ENCODE peak calls at places on chromosomes 13 and 19, in ten cellular contexts. One of them, this sample, is unnamed.

GRCh38 chr13:109869312-109870237 is 83.2 kb upstream of the IRS2 start:
- DNase-seq in breast epithelium: peak
- DNase-seq in sigmoid colon: peak
- DNase-seq in upper lobe of left lung: peak
- DNase-seq in transverse colon: peak
- DNase-seq in K562: no peak
- DNase-seq in esophagus muscularis mucosa: peak
- DNase-seq in stomach: peak
- DNase-seq in endothelial cell of umbilical vein: peak
- DNase-seq in GM23338: peak
- DNase-seq in this sample: no peak

GRCh38 chr13:52459668-52460067 is 4.4 kb downstream of the CKAP2 start:
- DNase-seq in breast epithelium: no peak
- DNase-seq in sigmoid colon: no peak
- DNase-seq in GM23338: no peak
- DNase-seq in stomach: no peak
- DNase-seq in K562: no peak
- DNase-seq in endothelial cell of umbilical vein: peak
- DNase-seq in esophagus muscularis mucosa: no peak
- DNase-seq in upper lobe of left lung: no peak
- DNase-seq in transverse colon: no peak
- DNase-seq in this sample: no peak

GRCh38 chr19:13981021-13981420 is 25.1 kb downstream of the RFX1 start:
- DNase-seq in stomach: no peak
- DNase-seq in endothelial cell of umbilical vein: no peak
- DNase-seq in GM23338: no peak
- DNase-seq in esophagus muscularis mucosa: no peak
- DNase-seq in breast epithelium: no peak
- DNase-seq in sigmoid colon: no peak
- DNase-seq in transverse colon: no peak
- DNase-seq in K562: no peak
- DNase-seq in upper lobe of left lung: no peak
- DNase-seq in this sample: no peak

GRCh38 chr19:6947745-6948144 is 60.4 kb downstream of the ADGRE1 start:
- DNase-seq in GM23338: no peak
- DNase-seq in transverse colon: no peak
- DNase-seq in endothelial cell of umbilical vein: peak
- DNase-seq in stomach: no peak
- DNase-seq in breast epithelium: no peak
- DNase-seq in sigmoid colon: no peak
- DNase-seq in K562: no peak
- DNase-seq in esophagus muscularis mucosa: no peak
- DNase-seq in upper lobe of left lung: peak
- DNase-seq in this sample: peak

GRCh38 chr19:2185734-2186070 is 22.0 kb downstream of the DOT1L start:
- DNase-seq in transverse colon: no peak
- DNase-seq in breast epithelium: no peak
- DNase-seq in K562: no peak
- DNase-seq in endothelial cell of umbilical vein: no peak
- DNase-seq in GM23338: no peak
- DNase-seq in sigmoid colon: no peak
- DNase-seq in upper lobe of left lung: no peak
- DNase-seq in esophagus muscularis mucosa: no peak
- DNase-seq in stomach: no peak
- DNase-seq in this sample: no peak

GRCh38 chr19:41352609-41353465 is 885 bp downstream of the TGFB1 start:
- DNase-seq in GM23338: peak
- DNase-seq in breast epithelium: peak
- DNase-seq in endothelial cell of umbilical vein: peak
- DNase-seq in stomach: peak
- DNase-seq in sigmoid colon: peak
- DNase-seq in esophagus muscularis mucosa: peak
- DNase-seq in transverse colon: peak
- DNase-seq in K562: peak
- DNase-seq in upper lobe of left lung: peak
- DNase-seq in this sample: peak

GRCh38 chr19:18453269-18454024 is 15.5 kb upstream of the ISYNA1 start:
- DNase-seq in upper lobe of left lung: no peak
- DNase-seq in GM23338: no peak
- DNase-seq in K562: no peak
- DNase-seq in transverse colon: no peak
- DNase-seq in stomach: no peak
- DNase-seq in esophagus muscularis mucosa: no peak
- DNase-seq in breast epithelium: no peak
- DNase-seq in sigmoid colon: no peak
- DNase-seq in endothelial cell of umbilical vein: no peak
- DNase-seq in this sample: no peak

GRCh38 chr13:100637380-100637779 is 37.2 kb downstream of the TMTC4 start:
- DNase-seq in GM23338: no peak
- DNase-seq in stomach: no peak
- DNase-seq in K562: no peak
- DNase-seq in esophagus muscularis mucosa: no peak
- DNase-seq in endothelial cell of umbilical vein: no peak
- DNase-seq in breast epithelium: no peak
- DNase-seq in transverse colon: no peak
- DNase-seq in sigmoid colon: no peak
- DNase-seq in upper lobe of left lung: no peak
- DNase-seq in this sample: no peak

GRCh38 chr13:89115307-89115706 is 1444.1 kb downstream of the SLITRK5 start:
- DNase-seq in stomach: no peak
- DNase-seq in GM23338: peak
- DNase-seq in transverse colon: no peak
- DNase-seq in upper lobe of left lung: no peak
- DNase-seq in sigmoid colon: no peak
- DNase-seq in breast epithelium: no peak
- DNase-seq in endothelial cell of umbilical vein: no peak
- DNase-seq in K562: no peak
- DNase-seq in esophagus muscularis mucosa: no peak
- DNase-seq in this sample: no peak

GRCh38 chr19:17686027-17686511 is 2.1 kb downstream of the UNC13A start:
- DNase-seq in GM23338: peak
- DNase-seq in transverse colon: no peak
- DNase-seq in upper lobe of left lung: no peak
- DNase-seq in endothelial cell of umbilical vein: no peak
- DNase-seq in stomach: no peak
- DNase-seq in breast epithelium: no peak
- DNase-seq in sigmoid colon: no peak
- DNase-seq in esophagus muscularis mucosa: no peak
- DNase-seq in K562: peak
- DNase-seq in this sample: no peak

GRCh38 chr19:13173129-13173737 is 23.0 kb downstream of the IER2 start:
- DNase-seq in breast epithelium: no peak
- DNase-seq in GM23338: no peak
- DNase-seq in esophagus muscularis mucosa: no peak
- DNase-seq in stomach: no peak
- DNase-seq in K562: no peak
- DNase-seq in endothelial cell of umbilical vein: no peak
- DNase-seq in sigmoid colon: no peak
- DNase-seq in transverse colon: no peak
- DNase-seq in upper lobe of left lung: no peak
- DNase-seq in this sample: no peak

GRCh38 chr13:110471833-110472162 is 89.7 kb downstream of the RAB20 start:
- DNase-seq in upper lobe of left lung: peak
- DNase-seq in sigmoid colon: peak
- DNase-seq in esophagus muscularis mucosa: no peak
- DNase-seq in stomach: peak
- DNase-seq in endothelial cell of umbilical vein: no peak
- DNase-seq in K562: peak
- DNase-seq in transverse colon: peak
- DNase-seq in GM23338: no peak
- DNase-seq in breast epithelium: peak
- DNase-seq in this sample: peak

GRCh38 chr13:112895521-112896465 is 73.2 kb upstream of the MCF2L start:
- DNase-seq in breast epithelium: no peak
- DNase-seq in sigmoid colon: no peak
- DNase-seq in endothelial cell of umbilical vein: no peak
- DNase-seq in stomach: no peak
- DNase-seq in transverse colon: no peak
- DNase-seq in upper lobe of left lung: no peak
- DNase-seq in K562: no peak
- DNase-seq in GM23338: no peak
- DNase-seq in esophagus muscularis mucosa: no peak
- DNase-seq in this sample: no peak

GRCh38 chr19:54345938-54346386 is 7.0 kb upstream of the LILRA4 start:
- DNase-seq in transverse colon: peak
- DNase-seq in GM23338: no peak
- DNase-seq in breast epithelium: no peak
- DNase-seq in K562: no peak
- DNase-seq in sigmoid colon: no peak
- DNase-seq in upper lobe of left lung: no peak
- DNase-seq in esophagus muscularis mucosa: no peak
- DNase-seq in endothelial cell of umbilical vein: no peak
- DNase-seq in stomach: no peak
- DNase-seq in this sample: no peak

GRCh38 chr19:54339646-54340358 is 840 bp upstream of the LILRA4 start:
- DNase-seq in stomach: no peak
- DNase-seq in breast epithelium: no peak
- DNase-seq in GM23338: no peak
- DNase-seq in upper lobe of left lung: peak
- DNase-seq in endothelial cell of umbilical vein: no peak
- DNase-seq in esophagus muscularis mucosa: no peak
- DNase-seq in sigmoid colon: no peak
- DNase-seq in transverse colon: no peak
- DNase-seq in K562: no peak
- DNase-seq in this sample: no peak

GRCh38 chr19:54338521-54338920 is 441 bp downstream of the LILRA4 start:
- DNase-seq in upper lobe of left lung: no peak
- DNase-seq in sigmoid colon: no peak
- DNase-seq in K562: no peak
- DNase-seq in GM23338: no peak
- DNase-seq in endothelial cell of umbilical vein: no peak
- DNase-seq in stomach: no peak
- DNase-seq in breast epithelium: no peak
- DNase-seq in esophagus muscularis mucosa: no peak
- DNase-seq in transverse colon: no peak
- DNase-seq in this sample: no peak

GRCh38 chr19:54341295-54341694 is 2.3 kb upstream of the LILRA4 start:
- DNase-seq in transverse colon: no peak
- DNase-seq in upper lobe of left lung: no peak
- DNase-seq in K562: no peak
- DNase-seq in GM23338: peak
- DNase-seq in breast epithelium: no peak
- DNase-seq in endothelial cell of umbilical vein: no peak
- DNase-seq in sigmoid colon: no peak
- DNase-seq in stomach: no peak
- DNase-seq in esophagus muscularis mucosa: no peak
- DNase-seq in this sample: no peak

GRCh38 chr19:54343868-54344267 is 4.9 kb upstream of the LILRA4 start:
- DNase-seq in stomach: no peak
- DNase-seq in sigmoid colon: no peak
- DNase-seq in esophagus muscularis mucosa: no peak
- DNase-seq in upper lobe of left lung: no peak
- DNase-seq in breast epithelium: no peak
- DNase-seq in transverse colon: no peak
- DNase-seq in K562: no peak
- DNase-seq in endothelial cell of umbilical vein: no peak
- DNase-seq in GM23338: no peak
- DNase-seq in this sample: no peak
- TF ChIP-seq POLR2AphosphoS5 in stomach: no peak
- TF ChIP-seq POLR2AphosphoS5 in sigmoid colon: no peak
- TF ChIP-seq POLR2AphosphoS5 in esophagus muscularis mucosa: no peak
- TF ChIP-seq POLR2AphosphoS5 in upper lobe of left lung: no peak
- TF ChIP-seq POLR2AphosphoS5 in breast epithelium: no peak
- TF ChIP-seq POLR2AphosphoS5 in transverse colon: no peak
- TF ChIP-seq POLR2AphosphoS5 in K562: no peak
- TF ChIP-seq POLR2AphosphoS5 in endothelial cell of umbilical vein: no peak
- TF ChIP-seq POLR2AphosphoS5 in GM23338: no peak
- TF ChIP-seq POLR2AphosphoS5 in this sample: no peak

GRCh38 chr13:99380921-99381645 is 73.9 kb upstream of the GPR183 start:
- DNase-seq in esophagus muscularis mucosa: no peak
- DNase-seq in transverse colon: no peak
- DNase-seq in K562: no peak
- DNase-seq in sigmoid colon: peak
- DNase-seq in GM23338: no peak
- DNase-seq in stomach: no peak
- DNase-seq in upper lobe of left lung: no peak
- DNase-seq in endothelial cell of umbilical vein: no peak
- DNase-seq in breast epithelium: no peak
- DNase-seq in this sample: no peak
- TF ChIP-seq POLR2AphosphoS5 in esophagus muscularis mucosa: no peak
- TF ChIP-seq POLR2AphosphoS5 in transverse colon: no peak
- TF ChIP-seq POLR2AphosphoS5 in K562: no peak
- TF ChIP-seq POLR2AphosphoS5 in sigmoid colon: no peak
- TF ChIP-seq POLR2AphosphoS5 in GM23338: no peak
- TF ChIP-seq POLR2AphosphoS5 in stomach: no peak
- TF ChIP-seq POLR2AphosphoS5 in upper lobe of left lung: no peak
- TF ChIP-seq POLR2AphosphoS5 in endothelial cell of umbilical vein: no peak
- TF ChIP-seq POLR2AphosphoS5 in breast epithelium: no peak
- TF ChIP-seq POLR2AphosphoS5 in this sample: no peak

GRCh38 chr13:70448820-70449219 is 340.6 kb upstream of the KLHL1 start:
- DNase-seq in endothelial cell of umbilical vein: no peak
- DNase-seq in stomach: no peak
- DNase-seq in upper lobe of left lung: no peak
- DNase-seq in sigmoid colon: no peak
- DNase-seq in GM23338: no peak
- DNase-seq in breast epithelium: no peak
- DNase-seq in K562: no peak
- DNase-seq in transverse colon: no peak
- DNase-seq in esophagus muscularis mucosa: no peak
- DNase-seq in this sample: no peak
- TF ChIP-seq POLR2AphosphoS5 in endothelial cell of umbilical vein: no peak
- TF ChIP-seq POLR2AphosphoS5 in stomach: no peak
- TF ChIP-seq POLR2AphosphoS5 in upper lobe of left lung: no peak
- TF ChIP-seq POLR2AphosphoS5 in sigmoid colon: no peak
- TF ChIP-seq POLR2AphosphoS5 in GM23338: no peak
- TF ChIP-seq POLR2AphosphoS5 in breast epithelium: no peak
- TF ChIP-seq POLR2AphosphoS5 in K562: no peak
- TF ChIP-seq POLR2AphosphoS5 in transverse colon: no peak
- TF ChIP-seq POLR2AphosphoS5 in esophagus muscularis mucosa: no peak
- TF ChIP-seq POLR2AphosphoS5 in this sample: no peak

DNA sequence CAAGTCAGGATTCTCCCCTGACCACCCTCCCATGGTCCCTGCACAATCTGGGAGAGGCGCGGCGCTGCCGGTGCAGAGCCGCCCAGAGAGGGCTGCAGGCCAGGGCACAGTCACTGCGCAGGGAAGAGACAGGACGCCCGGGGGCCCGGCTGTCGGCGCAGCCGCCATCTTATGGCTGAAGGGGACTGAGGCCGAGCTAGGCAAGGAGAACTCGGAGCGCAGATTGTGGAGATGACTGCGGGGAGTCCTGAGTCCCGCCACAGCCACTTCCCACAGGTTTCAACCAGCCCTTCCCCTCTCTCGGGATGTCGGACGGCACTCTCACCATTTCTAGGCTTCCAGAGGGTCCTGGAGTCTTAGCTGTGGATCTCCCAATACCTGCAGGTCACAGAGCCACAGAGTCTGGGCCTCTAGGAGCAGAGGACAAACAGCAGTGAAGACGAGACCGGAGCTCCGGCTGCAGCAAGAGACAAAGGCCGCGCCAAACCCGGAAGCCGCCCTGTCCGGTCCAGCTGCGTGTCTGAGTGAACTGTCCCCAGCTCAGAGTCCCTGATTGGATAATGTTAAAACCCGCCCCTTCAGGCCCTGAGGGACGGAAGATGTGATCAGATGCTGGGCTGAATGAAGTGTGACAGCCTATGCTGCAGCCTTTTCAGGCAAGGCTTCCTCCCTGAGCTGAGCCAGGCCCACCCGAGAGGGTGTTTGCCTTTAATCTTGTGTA is at the start of gene ZNF708:
- DNase-seq in breast epithelium: peak
- DNase-seq in K562: peak
- DNase-seq in upper lobe of left lung: peak
- DNase-seq in GM23338: peak
- DNase-seq in sigmoid colon: peak
- DNase-seq in endothelial cell of umbilical vein: peak
- DNase-seq in transverse colon: peak
- DNase-seq in stomach: peak
- DNase-seq in esophagus muscularis mucosa: peak
- DNase-seq in this sample: peak
- TF ChIP-seq POLR2AphosphoS5 in breast epithelium: peak
- TF ChIP-seq POLR2AphosphoS5 in K562: peak
- TF ChIP-seq POLR2AphosphoS5 in upper lobe of left lung: peak
- TF ChIP-seq POLR2AphosphoS5 in GM23338: peak
- TF ChIP-seq POLR2AphosphoS5 in sigmoid colon: peak
- TF ChIP-seq POLR2AphosphoS5 in endothelial cell of umbilical vein: peak
- TF ChIP-seq POLR2AphosphoS5 in transverse colon: peak
- TF ChIP-seq POLR2AphosphoS5 in stomach: peak
- TF ChIP-seq POLR2AphosphoS5 in esophagus muscularis mucosa: peak
- TF ChIP-seq POLR2AphosphoS5 in this sample: peak